ENCODE peak calls at places on chromosome 6, in four cellular contexts. One of them, this sample, is unnamed.

GRCh38 chr6:128713461-128713860 is 169.5 kb upstream of the LAMA2 start:
- DNase-seq in fibroblast of gingiva: peak; percentile 13
- DNase-seq in EH: peak; percentile 74
- DNase-seq in amniotic stem cell: no peak
- DNase-seq in this sample: peak; percentile 69

GRCh38 chr6:25370175-25371036 is 91.2 kb downstream of the CARMIL1 start:
- DNase-seq in amniotic stem cell: no peak
- DNase-seq in fibroblast of gingiva: no peak
- DNase-seq in EH: no peak
- DNase-seq in this sample: no peak

GRCh38 chr6:15441215-15441868 is 195.5 kb downstream of the JARID2 start:
- DNase-seq in amniotic stem cell: peak; percentile 55
- DNase-seq in fibroblast of gingiva: peak; percentile 81
- DNase-seq in EH: peak; percentile 81
- DNase-seq in this sample: peak; percentile 81

GRCh38 chr6:154229796-154230195 is 126.8 kb downstream of the IPCEF1 start:
- DNase-seq in amniotic stem cell: no peak
- DNase-seq in fibroblast of gingiva: no peak
- DNase-seq in EH: no peak
- DNase-seq in this sample: no peak

GRCh38 chr6:90080876-90081464 is 186.7 kb downstream of the GJA10 start:
- DNase-seq in fibroblast of gingiva: no peak
- DNase-seq in amniotic stem cell: no peak
- DNase-seq in EH: no peak
- DNase-seq in this sample: no peak

GRCh38 chr6:27545271-27546046 is 72.6 kb upstream of the ZNF184 start:
- DNase-seq in amniotic stem cell: no peak
- DNase-seq in fibroblast of gingiva: peak; percentile 60
- DNase-seq in EH: peak; percentile 49
- DNase-seq in this sample: peak; percentile 85

GRCh38 chr6:41713161-41713649 is 22.2 kb downstream of the TFEB start:
- DNase-seq in fibroblast of gingiva: peak; percentile 26
- DNase-seq in EH: peak; percentile 65
- DNase-seq in amniotic stem cell: no peak
- DNase-seq in this sample: peak; percentile 71

GRCh38 chr6:21800948-21801438 is 207.4 kb downstream of the SOX4 start:
- DNase-seq in fibroblast of gingiva: peak; percentile 55
- DNase-seq in amniotic stem cell: no peak
- DNase-seq in EH: peak; percentile 92
- DNase-seq in this sample: peak; percentile 83

GRCh38 chr6:111957623-111958315 is 84.5 kb upstream of the FYN start:
- DNase-seq in EH: peak; percentile 27
- DNase-seq in fibroblast of gingiva: no peak
- DNase-seq in amniotic stem cell: no peak
- DNase-seq in this sample: peak; percentile 17

GRCh38 chr6:161918154-161918553 is 644.3 kb upstream of the AGPAT4 start:
- DNase-seq in EH: no peak
- DNase-seq in amniotic stem cell: no peak
- DNase-seq in fibroblast of gingiva: no peak
- DNase-seq in this sample: no peak

GRCh38 chr6:30101939-30102700 is 10.8 kb downstream of the TRIM31 start:
- DNase-seq in fibroblast of gingiva: peak; percentile 79
- DNase-seq in amniotic stem cell: peak; percentile 32
- DNase-seq in EH: peak; percentile 89
- DNase-seq in this sample: peak; percentile 89

GRCh38 chr6:146041282-146041681 is 12.4 kb downstream of the GRM1 start:
- DNase-seq in amniotic stem cell: no peak
- DNase-seq in fibroblast of gingiva: peak; percentile 8
- DNase-seq in EH: peak; percentile 28
- DNase-seq in this sample: peak; percentile 29

GRCh38 chr6:158548418-158549161 is 11.3 kb upstream of the TMEM181 start:
- DNase-seq in amniotic stem cell: no peak
- DNase-seq in EH: no peak
- DNase-seq in fibroblast of gingiva: no peak
- DNase-seq in this sample: no peak

This sample was measured in EL.